ENCODE peak calls at places on chromosomes 11 and 22, in four cellular contexts. Q is K562, Z is GM12878, L is HepG2. R is an unnamed sample.

GRCh38 chr11:58787903-58788302 is 56.2 kb upstream of the GLYAT start:
- ATAC-seq in L (peak), Q (peak), Z (peak), R (no peak)

GRCh38 chr22:47400701-47401591 is 638.5 kb downstream of the TBC1D22A start:
- ATAC-seq in Z (no peak), Q (no peak), L (no peak), R (no peak)

GRCh38 chr11:102061276-102061675 is 14.0 kb downstream of the CFAP300 start:
- ATAC-seq in L (peak), Z (peak), Q (no peak), R (no peak)

GRCh38 chr11:64123102-64123434 is 42.8 kb downstream of the MACROD1 start:
- ATAC-seq in Q (no peak), Z (no peak), L (no peak), R (peak)

GRCh38 chr11:126963603-126964353 is 36.8 kb downstream of the KIRREL3 start:
- ATAC-seq in Q (no peak), L (no peak), Z (no peak), R (no peak)

GRCh38 chr22:19800761-19801244 is 40.2 kb downstream of the TBX1 start:
- ATAC-seq in Z (no peak), Q (peak), L (peak), R (no peak)

GRCh38 chr22:32994921-32995320 is 63.3 kb downstream of the SYN3 start:
- ATAC-seq in Q (no peak), Z (no peak), L (peak), R (no peak)

GRCh38 chr11:63783925-63784592 is 15.5 kb upstream of the ZFTA start:
- ATAC-seq in Q (peak), Z (no peak), L (peak), R (no peak)

GRCh38 chr11:82750643-82751139 is 17.0 kb upstream of the FAM181B start:
- ATAC-seq in L (no peak), Q (peak), Z (no peak), R (no peak)

GRCh38 chr11:17812286-17813187 is 78.0 kb downstream of the KCNC1 start:
- ATAC-seq in Z (no peak), Q (no peak), L (no peak), R (no peak)

GRCh38 chr11:14902650-14903350 is 10.8 kb upstream of the CYP2R1 start:
- ATAC-seq in Q (peak), Z (no peak), L (no peak), R (no peak)

GRCh38 chr22:45678961-45679912 is 7.6 kb downstream of the ATXN10 start:
- ATAC-seq in L (no peak), Q (no peak), Z (peak), R (no peak)

GRCh38 chr11:63841554-63841953 is 2.6 kb downstream of the MARK2 start:
- ATAC-seq in Q (no peak), L (no peak), Z (no peak), R (no peak)

GRCh38 chr11:75782540-75783263 is 14.1 kb downstream of the DGAT2 start:
- ATAC-seq in L (peak), Q (no peak), Z (no peak), R (no peak)

GRCh38 chr11:87970762-87971161 is 204.5 kb downstream of the RAB38 start:
- ATAC-seq in L (no peak), Q (no peak), Z (no peak), R (no peak)

GRCh38 chr11:6735306-6735705 is 36.5 kb downstream of the OR2AG2 start:
- ATAC-seq in L (no peak), Z (peak), Q (no peak), R (no peak)

GRCh38 chr22:47107431-47107830 is 345.0 kb downstream of the TBC1D22A start:
- ATAC-seq in Z (no peak), Q (no peak), L (no peak), R (no peak)

GRCh38 chr22:43883012-43883661 is 8.7 kb downstream of the PNPLA5 start:
- ATAC-seq in L (peak), Z (peak), Q (peak), R (no peak)

GRCh38 chr11:68798221-68798813 is 43.4 kb downstream of the CPT1A start:
- ATAC-seq in Z (peak), Q (peak), L (peak), R (peak)

GRCh38 chr22:36334838-36335603 is 52.7 kb downstream of the MYH9 start:
- ATAC-seq in L (peak), Q (peak), Z (no peak), R (peak)

GRCh38 chr11:90476442-90477007 is 253.7 kb upstream of the CHORDC1 start:
- ATAC-seq in L (no peak), Z (peak), Q (no peak), R (no peak)

DNA sequence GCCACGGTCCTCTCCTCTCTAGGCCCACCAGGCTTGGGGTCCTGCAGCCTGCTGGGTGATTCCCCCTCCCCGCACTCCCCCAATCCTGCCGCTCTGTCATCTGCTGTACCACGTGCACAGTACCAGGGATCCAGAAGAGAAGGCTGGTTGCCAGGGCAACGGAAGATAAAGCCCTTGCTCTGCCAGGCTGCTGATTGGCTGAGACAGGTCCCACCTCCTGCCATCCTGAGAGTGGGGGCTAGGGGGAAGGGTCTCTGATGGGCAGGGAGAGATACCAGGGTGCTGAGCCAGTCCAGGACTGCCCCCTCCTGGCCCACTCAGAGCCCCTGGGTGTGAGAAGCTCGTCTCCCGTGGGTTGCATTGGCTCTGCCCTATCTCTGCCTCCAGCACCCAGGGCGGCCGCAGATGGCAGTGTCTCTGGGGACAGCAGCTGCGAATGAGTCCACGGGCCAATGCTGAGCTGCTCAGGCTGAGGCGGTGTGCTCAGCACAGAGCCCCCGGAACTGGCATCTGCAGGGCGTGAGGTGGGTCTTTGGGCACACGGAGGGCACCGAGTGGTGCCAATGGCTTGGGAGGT is at the start of gene SMIM45:
- ATAC-seq in L (no peak), Z (peak), Q (no peak), R (no peak)
- TF ChIP-seq EP300 in L (no peak), Z (no peak), Q (no peak), R (no peak)

GRCh38 chr11:12386309-12386708 is 8.9 kb downstream of the PARVA start:
- ATAC-seq in Q (no peak), Z (no peak), L (peak), R (no peak)

GRCh38 chr11:12380565-12381325 is 3.4 kb downstream of the PARVA start:
- ATAC-seq in Z (no peak), Q (no peak), L (no peak), R (no peak)

GRCh38 chr11:12377824-12378593 is 638 bp downstream of the PARVA start:
- ATAC-seq in Z (no peak), L (peak), Q (peak), R (peak)

GRCh38 chr11:12382451-12382850 is 5.1 kb downstream of the PARVA start:
- ATAC-seq in Z (no peak), Q (no peak), L (no peak), R (no peak)

DNA sequence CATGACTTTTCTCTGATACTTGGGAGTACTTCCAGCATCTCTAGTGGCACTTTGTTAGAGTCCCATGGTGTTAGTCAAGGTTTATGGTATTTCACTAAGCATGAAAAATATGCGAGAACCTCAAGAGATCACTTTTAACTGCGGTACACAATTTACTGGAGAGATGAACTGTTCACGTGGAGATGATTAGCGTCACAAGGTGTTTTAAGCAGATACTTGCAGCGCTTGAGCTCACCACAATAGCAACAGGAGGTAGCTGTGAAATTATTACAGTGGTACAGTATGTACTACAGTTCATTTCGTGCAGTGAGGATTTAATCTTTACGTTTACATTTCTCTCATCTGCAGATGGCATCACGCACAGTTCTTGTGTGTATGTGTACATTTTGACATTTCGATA is 4.5 kb downstream of the PARVA start:
- ATAC-seq in Z (no peak), Q (no peak), L (no peak), R (no peak)
- TF ChIP-seq EP300 in Z (no peak), Q (no peak), L (no peak), R (peak)

GRCh38 chr11:92297551-92298237 is 73.1 kb downstream of the FAT3 start:
- ATAC-seq in L (no peak), Q (no peak), Z (no peak), R (no peak)
- TF ChIP-seq EP300 in L (no peak), Q (no peak), Z (no peak), R (no peak)

GRCh38 chr11:1567052-1567720 is 4.9 kb downstream of the DUSP8 start:
- ATAC-seq in Q (no peak), L (peak), Z (no peak), R (no peak)

GRCh38 chr11:1569251-1569780 is 2.8 kb downstream of the DUSP8 start:
- ATAC-seq in Q (no peak), L (no peak), Z (no peak), R (no peak)

GRCh38 chr11:1570001-1570453 is 2.0 kb downstream of the DUSP8 start:
- ATAC-seq in L (peak), Z (no peak), Q (no peak), R (no peak)

GRCh38 chr11:1567721-1568100 is 4.4 kb downstream of the DUSP8 start:
- ATAC-seq in L (no peak), Q (no peak), Z (no peak), R (no peak)

DNA sequence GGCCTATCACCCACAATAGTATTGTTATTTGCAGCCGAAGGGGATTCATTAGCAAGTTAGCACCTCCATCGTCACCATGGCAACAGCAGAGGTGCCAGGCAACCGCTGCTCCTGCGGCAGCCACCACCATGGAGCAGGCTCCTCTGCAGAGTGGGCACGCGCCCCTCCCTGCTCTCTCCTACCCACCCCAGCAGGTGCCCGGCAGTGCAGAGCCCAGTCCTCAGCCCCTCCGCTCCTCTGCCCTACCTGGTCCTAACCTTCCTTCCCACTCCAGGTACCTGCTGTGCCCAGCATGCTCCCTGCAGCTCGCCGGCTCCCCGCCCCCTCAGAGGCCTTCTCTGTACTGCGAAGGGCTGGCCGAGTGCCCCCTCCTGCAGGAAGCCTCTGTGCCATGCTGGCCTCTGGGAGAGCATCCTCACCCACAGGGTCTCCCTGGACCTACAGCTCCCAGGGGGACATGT is 3.6 kb downstream of the DUSP8 start:
- ATAC-seq in Q (no peak), L (no peak), Z (peak), R (no peak)
- TF ChIP-seq EP300 in Q (no peak), L (no peak), Z (no peak), R (no peak)

GRCh38 chr11:94766656-94767291 is 1.4 kb upstream of the AMOTL1 start:
- ATAC-seq in Z (no peak), L (no peak), Q (no peak), R (peak)
- TF ChIP-seq EP300 in Z (no peak), L (no peak), Q (no peak), R (no peak)

GRCh38 chr11:1482581-1483444 is 3.8 kb downstream of the MOB2 start:
- ATAC-seq in L (no peak), Q (no peak), Z (no peak), R (no peak)

GRCh38 chr11:1481861-1482441 is 4.6 kb downstream of the MOB2 start:
- ATAC-seq in Z (no peak), L (no peak), Q (no peak), R (no peak)

GRCh38 chr11:1484716-1485503 is 1.7 kb downstream of the MOB2 start:
- ATAC-seq in L (no peak), Q (peak), Z (no peak), R (no peak)

GRCh38 chr11:1484061-1484671 is 2.4 kb downstream of the MOB2 start:
- ATAC-seq in L (no peak), Z (no peak), Q (no peak), R (no peak)

GRCh38 chr11:1483445-1483961 is 3.1 kb downstream of the MOB2 start:
- ATAC-seq in Z (no peak), Q (no peak), L (no peak), R (no peak)
- TF ChIP-seq EP300 in Z (no peak), Q (no peak), L (no peak), R (no peak)

DNA sequence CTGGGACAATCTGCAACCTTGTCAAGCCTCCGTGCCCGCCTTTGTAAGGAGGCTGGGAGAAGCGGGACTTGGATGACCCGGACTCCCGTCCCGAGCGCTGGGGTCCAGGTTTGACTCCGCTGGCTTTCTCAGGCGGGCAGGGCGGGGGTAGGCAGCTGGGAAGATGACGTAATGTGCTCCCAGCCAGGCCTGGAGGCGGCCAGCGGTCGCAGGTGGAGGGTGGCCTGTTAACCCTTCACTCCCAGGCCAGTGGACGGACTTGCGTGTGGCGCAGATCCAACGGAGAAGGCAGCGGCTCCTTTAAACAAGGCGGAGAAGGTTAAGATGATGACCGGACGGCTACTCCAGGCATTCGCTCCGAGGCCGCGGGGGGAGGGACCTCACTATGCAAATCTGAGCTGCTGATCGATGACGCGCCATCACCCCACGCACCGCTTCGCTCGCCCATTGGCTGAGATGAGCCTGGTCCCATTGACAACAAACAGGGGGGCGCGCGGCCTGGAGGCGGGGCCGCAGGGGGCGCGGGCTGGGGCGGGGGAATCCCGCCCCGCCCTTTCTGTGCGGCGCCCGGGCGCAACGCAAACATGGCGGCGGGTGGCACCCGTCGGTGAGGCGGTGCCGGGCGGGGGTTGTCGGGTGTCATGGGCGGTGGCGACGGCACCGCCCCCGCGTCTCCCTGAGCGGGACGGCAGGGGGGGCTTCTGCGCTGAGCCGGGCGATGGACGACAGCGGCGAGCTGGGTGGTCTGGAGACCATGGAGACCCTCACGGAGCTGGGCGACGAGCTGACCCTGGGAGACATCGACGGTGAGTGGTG is at the start of gene SREBF2:
- ATAC-seq in Q (peak), L (peak), Z (peak), R (peak)
- TF ChIP-seq EP300 in Q (peak), L (no peak), Z (peak), R (no peak)

GRCh38 chr11:67646535-67647336 is 3.8 kb downstream of the ACY3 start:
- ATAC-seq in L (no peak), Q (no peak), Z (peak), R (no peak)

GRCh38 chr11:67648796-67649613 is 1.5 kb downstream of the ACY3 start:
- ATAC-seq in Q (no peak), Z (peak), L (peak), R (no peak)

GRCh38 chr11:67647471-67647870 is 3.1 kb downstream of the ACY3 start:
- ATAC-seq in Z (no peak), Q (no peak), L (no peak), R (no peak)

GRCh38 chr11:67649634-67650540 is 643 bp downstream of the ACY3 start:
- ATAC-seq in L (no peak), Q (no peak), Z (peak), R (peak)

GRCh38 chr11:67648140-67648795 is 2.3 kb downstream of the ACY3 start:
- ATAC-seq in Z (peak), L (peak), Q (peak), R (no peak)
- TF ChIP-seq EP300 in Z (no peak), L (no peak), Q (no peak), R (no peak)

GRCh38 chr11:74592441-74593362 is at the start of gene POLD3:
- ATAC-seq in Z (peak), Q (peak), L (peak), R (peak)
- TF ChIP-seq EP300 in Z (no peak), Q (peak), L (no peak), R (no peak)